ENCODE peak calls at places on chromosome 14, in five cellular contexts. Y, I, V, J and R are unnamed samples.
A peak's percentile ranks its signal among the peaks of the same experiment; 100 is the strongest.

GRCh38 chr14:44529026-44529425 is 21.9 kb upstream of the FSCB start:
- DNase-seq in I (no peak), V (no peak), J (no peak), Y (no peak), R (no peak)

GRCh38 chr14:99454246-99454645 is 26.4 kb downstream of the SETD3 start:
- DNase-seq in V (no peak), J (no peak), Y (no peak), I (no peak), R (peak; percentile 30)

GRCh38 chr14:74601982-74602381 is 10.1 kb downstream of the LTBP2 start:
- DNase-seq in J (no peak), Y (no peak), V (no peak), I (no peak), R (no peak)

GRCh38 chr14:71399057-71399487 is 491.8 kb downstream of the PCNX1 start:
- DNase-seq in V (no peak), J (no peak), I (no peak), Y (no peak), R (no peak)

GRCh38 chr14:95134304-95134933 is 22.9 kb downstream of the DICER1 start:
- DNase-seq in J (no peak), V (no peak), I (no peak), Y (no peak), R (peak; percentile 82)

GRCh38 chr14:104536942-104537612 is 42.5 kb upstream of the C14orf180 start:
- DNase-seq in V (peak; percentile 12), Y (no peak), J (no peak), I (peak; percentile 48), R (peak; percentile 73)

GRCh38 chr14:70190156-70190555 is 1.4 kb upstream of the SLC8A3 start:
- DNase-seq in J (peak; percentile 57), Y (no peak), V (no peak), I (no peak), R (no peak)

GRCh38 chr14:26863736-26864135 is 265.9 kb upstream of the NOVA1 start:
- DNase-seq in V (no peak), Y (peak; percentile 31), J (no peak), I (peak; percentile 85), R (peak; percentile 27)

GRCh38 chr14:22838631-22839041 is 2.3 kb downstream of the MMP14 start:
- DNase-seq in Y (no peak), J (no peak), V (no peak), I (peak; percentile 84), R (peak; percentile 80)

GRCh38 chr14:52683985-52684520 is 11.3 kb downstream of the ERO1A start:
- DNase-seq in V (no peak), Y (no peak), I (no peak), J (no peak), R (peak; percentile 48)

GRCh38 chr14:90535556-90535930 is 138.7 kb downstream of the CALM1 start:
- DNase-seq in V (no peak), I (no peak), Y (no peak), J (no peak), R (no peak)

GRCh38 chr14:103132381-103133212 is 9.3 kb downstream of the TNFAIP2 start:
- DNase-seq in I (no peak), Y (no peak), V (no peak), J (no peak), R (peak; percentile 89)

GRCh38 chr14:23525611-23526010 is 26.0 kb downstream of the ZFHX2 start:
- DNase-seq in J (no peak), Y (no peak), I (no peak), V (no peak), R (no peak)

GRCh38 chr14:83044001-83044400 is 1510.3 kb upstream of the SEL1L start:
- DNase-seq in V (no peak), I (no peak), J (no peak), Y (no peak), R (no peak)

GRCh38 chr14:104432611-104433231 is 146.8 kb upstream of the C14orf180 start:
- DNase-seq in V (no peak), J (peak; percentile 83), Y (no peak), I (no peak), R (no peak)

GRCh38 chr14:62957562-62957961 is 87.7 kb downstream of the KCNH5 start:
- DNase-seq in I (peak; percentile 98), J (no peak), Y (peak; percentile 91), V (no peak), R (peak; percentile 65)

GRCh38 chr14:91372680-91373495 is 44.7 kb downstream of the CCDC88C start:
- DNase-seq in V (no peak), J (no peak), I (no peak), Y (no peak), R (no peak)

GRCh38 chr14:100786131-100786530 is 39.8 kb upstream of the MEG3 start:
- DNase-seq in V (no peak), I (no peak), J (no peak), Y (no peak), R (no peak)

GRCh38 chr14:52325126-52325525 is 11.0 kb downstream of the PTGER2 start:
- DNase-seq in J (no peak), Y (peak; percentile 82), V (no peak), I (peak; percentile 43), R (peak; percentile 68)

GRCh38 chr14:92209141-92209540 is 87.4 kb downstream of the CPSF2 start:
- DNase-seq in J (no peak), I (peak; percentile 33), V (no peak), Y (no peak), R (no peak)

GRCh38 chr14:47929334-47929733 is 253.9 kb upstream of the MDGA2 start:
- DNase-seq in V (no peak), I (no peak), Y (no peak), J (no peak), R (no peak)

GRCh38 chr14:90536092-90536491 is 139.3 kb downstream of the CALM1 start:
- DNase-seq in J (no peak), I (peak; percentile 22), V (no peak), Y (no peak), R (no peak)

GRCh38 chr14:88388741-88389282 is 3.4 kb downstream of the SPATA7 start:
- DNase-seq in I (no peak), Y (no peak), V (no peak), J (no peak), R (no peak)

GRCh38 chr14:100665518-100666032 is 61.1 kb upstream of the DLK1 start:
- DNase-seq in I (peak; percentile 55), J (no peak), V (no peak), Y (no peak), R (no peak)

GRCh38 chr14:46250113-46250703 is 401.4 kb downstream of the RPL10L start:
- DNase-seq in I (peak; percentile 37), J (no peak), V (peak; percentile 19), Y (no peak), R (peak; percentile 48)

GRCh38 chr14:101823511-101824120 is 62.1 kb downstream of the PPP2R5C start:
- DNase-seq in J (no peak), Y (no peak), V (no peak), I (peak; percentile 50), R (no peak)

GRCh38 chr14:103187911-103188310 is 64.7 kb downstream of the TNFAIP2 start:
- DNase-seq in I (no peak), J (no peak), Y (no peak), V (no peak), R (no peak)

GRCh38 chr14:37594238-37594915 is 672 bp downstream of the FOXA1 start:
- DNase-seq in I (peak; percentile 82), J (no peak), V (peak; percentile 76), Y (peak; percentile 25), R (peak; percentile 83)

GRCh38 chr14:37591311-37591940 is 3.6 kb downstream of the FOXA1 start:
- DNase-seq in J (no peak), I (no peak), V (no peak), Y (no peak), R (no peak)

GRCh38 chr14:37593496-37594237 is 1.4 kb downstream of the FOXA1 start:
- DNase-seq in V (no peak), J (no peak), I (no peak), Y (no peak), R (no peak)

GRCh38 chr14:37591941-37592287 is 3.1 kb downstream of the FOXA1 start:
- DNase-seq in V (no peak), J (no peak), I (no peak), Y (no peak), R (no peak)

DNA sequence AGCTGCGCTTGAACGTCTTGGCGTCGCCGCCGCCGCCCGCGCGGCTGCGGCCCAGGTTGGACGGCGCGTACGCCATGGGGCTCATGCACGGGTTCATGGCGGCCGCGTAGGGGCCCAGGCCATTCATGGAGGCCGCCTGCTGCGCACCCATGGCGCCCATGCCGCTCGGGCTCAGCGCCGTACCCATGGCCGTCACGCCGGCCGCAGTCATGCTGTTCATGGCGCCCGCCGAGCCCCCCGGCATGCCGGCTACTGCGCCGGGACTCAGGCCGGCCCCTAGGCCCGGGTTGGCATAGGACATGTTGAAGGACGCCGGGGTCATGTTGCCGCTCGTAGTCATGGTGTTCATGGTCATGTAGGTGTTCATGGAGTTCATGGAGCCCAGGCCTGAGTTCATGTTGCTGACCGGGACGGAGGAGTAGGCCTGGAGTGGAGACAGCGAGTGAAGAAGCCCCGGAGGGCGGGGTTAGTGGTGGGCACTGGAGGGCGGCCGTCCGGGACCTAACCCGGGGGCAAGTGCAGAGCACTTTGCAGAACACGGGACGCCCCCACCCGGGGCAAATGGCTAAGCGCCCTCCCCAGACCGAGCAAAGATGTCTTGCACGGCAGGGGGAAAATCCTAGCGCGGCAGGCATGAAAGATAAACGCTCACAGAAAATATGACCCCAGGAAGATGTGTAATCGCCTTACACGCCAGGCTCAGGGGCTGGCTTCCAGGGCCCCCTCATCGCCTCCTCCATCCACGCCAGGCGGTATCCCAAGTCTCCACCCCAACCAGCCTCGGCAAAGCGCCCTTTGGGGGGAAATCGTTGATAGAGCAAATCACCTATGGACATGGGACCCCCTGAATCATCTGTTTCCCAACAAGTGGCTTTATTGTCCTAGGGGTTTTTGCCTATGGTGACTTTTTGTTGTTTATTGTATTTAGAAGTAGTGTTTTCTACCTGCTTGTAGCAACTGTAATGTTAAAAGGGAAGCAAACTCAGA is 2.5 kb downstream of the FOXA1 start:
- DNase-seq in Y (no peak), I (no peak), J (no peak), V (no peak), R (no peak)
- H3K4me3 ChIP-seq in Y (no peak overlapping the region), I (no peak overlapping the region), J (no peak overlapping the region), V (no peak overlapping the region), R (no peak overlapping the region)

GRCh38 chr14:50530358-50530757 is 2.0 kb downstream of the MAP4K5 start:
- DNase-seq in V (no peak), Y (no peak), J (no peak), I (peak; percentile 64), R (peak; percentile 51)
- H3K4me3 ChIP-seq in V (no peak overlapping the region), Y (peak overlapping the region; percentile 92), J (peak overlapping the region; percentile 87), I (peak overlapping the region; percentile 87), R (peak overlapping the region; percentile 95)

DNA sequence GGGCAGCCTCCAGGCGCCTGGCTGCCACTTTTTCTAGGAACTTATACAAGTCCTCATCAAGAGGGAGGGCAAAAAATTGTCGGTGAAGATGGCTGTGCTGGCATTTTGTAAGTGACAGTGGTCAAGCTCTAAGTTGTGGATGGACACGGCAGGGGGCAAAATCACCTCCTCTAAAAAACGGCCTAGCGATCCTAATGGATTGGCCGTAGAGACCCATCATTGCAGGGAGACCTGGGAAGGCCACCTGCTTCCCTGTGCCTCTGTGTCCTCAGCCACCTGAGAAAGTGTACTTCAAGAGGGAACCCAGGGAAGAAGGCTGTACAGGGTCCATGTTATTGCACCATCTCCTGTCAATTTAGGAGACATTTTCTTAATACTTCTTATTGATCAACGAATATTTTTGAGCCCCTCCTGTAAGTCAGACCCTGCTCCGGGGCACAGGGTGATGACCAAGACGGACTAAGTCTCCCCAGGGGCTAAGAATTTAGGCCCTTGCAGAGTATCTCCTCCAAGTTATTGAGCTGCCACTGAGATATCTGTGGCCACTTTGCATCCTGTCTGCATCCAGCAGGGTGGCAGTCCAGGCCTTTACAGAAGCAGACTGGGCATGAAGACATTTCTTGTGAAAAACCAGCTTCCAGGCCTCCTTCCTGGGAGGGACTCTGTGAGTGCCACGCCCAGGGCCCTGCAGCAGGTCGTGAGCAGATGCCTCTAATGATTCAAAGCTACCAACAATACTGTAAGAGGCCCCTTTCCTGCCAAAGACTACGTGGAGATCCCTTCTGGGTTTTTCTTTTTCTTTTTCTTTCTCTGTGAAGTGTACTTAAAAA is 40.5 kb downstream of the PSMA6 start:
- DNase-seq in J (no peak), V (no peak), Y (no peak), I (peak; percentile 17), R (no peak)
- H3K4me3 ChIP-seq in J (no peak overlapping the region), V (no peak overlapping the region), Y (no peak overlapping the region), I (no peak overlapping the region), R (no peak overlapping the region)

GRCh38 chr14:68816943-68817430 is 24.1 kb upstream of the ZFP36L1 start:
- DNase-seq in V (no peak), Y (no peak), I (no peak), J (no peak), R (no peak)
- H3K4me3 ChIP-seq in V (no peak overlapping the region), Y (no peak overlapping the region), I (no peak overlapping the region), J (peak overlapping the region; percentile 62), R (peak overlapping the region; percentile 14)